ENCODE peak calls at places on chromosomes 12 and 14, in eight cellular contexts. Y is mammary epithelial cell, L is lower lobe of right lung, S is A549, H is ovary, E is colonic mucosa, D is sigmoid colon, Q is left lung. T is an unnamed sample.
A peak's percentile ranks its signal among the peaks of the same experiment; 100 is the strongest.

GRCh38 chr12:81874166-81874565 is 115.0 kb upstream of the PPFIA2 start:
- DNase-seq in D (no peak), Y (no peak), L (no peak), Q (no peak), E (no peak), H (no peak), S (no peak), T (no peak)

GRCh38 chr14:105944632-105945610 is 418.5 kb downstream of the TMEM121 start:
- DNase-seq in S (peak; percentile 70), E (peak; percentile 68), L (peak; percentile 80), Y (no peak), Q (peak; percentile 61), H (peak; percentile 61), D (peak; percentile 65), T (peak; percentile 67)

GRCh38 chr12:127450822-127451221 is 816.1 kb upstream of the TMEM132C start:
- DNase-seq in S (no peak), E (no peak), Q (no peak), D (no peak), L (no peak), H (no peak), Y (no peak), T (no peak)

GRCh38 chr14:105939810-105940508 is 413.6 kb downstream of the TMEM121 start:
- DNase-seq in S (no peak), L (no peak), D (peak; percentile 62), E (peak; percentile 8), Y (no peak), H (no peak), Q (no peak), T (no peak)

GRCh38 chr12:115341442-115341841 is 657.5 kb upstream of the TBX3 start:
- DNase-seq in Q (peak; percentile 77), L (no peak), H (peak; percentile 53), S (peak; percentile 90), E (peak; percentile 71), D (peak; percentile 95), Y (peak; percentile 100), T (no peak)

GRCh38 chr14:69592923-69593677 is 18.3 kb upstream of the SUSD6 start:
- DNase-seq in H (peak; percentile 80), Y (no peak), E (peak; percentile 58), L (no peak), D (peak; percentile 77), Q (no peak), S (no peak), T (no peak)

GRCh38 chr12:46562625-46563228 is 190.2 kb upstream of the SLC38A2 start:
- DNase-seq in E (no peak), H (no peak), D (no peak), L (no peak), Q (no peak), S (peak; percentile 72), Y (peak; percentile 95), T (no peak)

GRCh38 chr14:60691383-60692113 is 32.6 kb downstream of the SIX4 start:
- DNase-seq in E (no peak), H (no peak), L (no peak), Y (no peak), Q (no peak), D (no peak), S (no peak), T (no peak)

GRCh38 chr12:8553088-8553627 is 12.5 kb upstream of the CLEC4E start:
- DNase-seq in H (no peak), D (no peak), Y (no peak), L (no peak), Q (no peak), E (no peak), S (no peak), T (no peak)

GRCh38 chr14:103699901-103700752 is 15.1 kb downstream of the XRCC3 start:
- DNase-seq in L (peak; percentile 42), H (no peak), Y (no peak), E (no peak), S (no peak), D (no peak), Q (no peak), T (no peak)

GRCh38 chr12:77060136-77060882 is 5.1 kb downstream of the E2F7 start:
- DNase-seq in E (no peak), Q (no peak), D (no peak), S (no peak), H (no peak), Y (no peak), L (no peak), T (no peak)

GRCh38 chr12:57627504-57628279 is 5.3 kb downstream of the B4GALNT1 start:
- DNase-seq in L (no peak), Q (no peak), D (peak; percentile 62), Y (no peak), H (no peak), S (no peak), E (no peak), T (no peak)

GRCh38 chr12:108980831-108981618 is 39.8 kb downstream of the SVOP start:
- DNase-seq in L (no peak), Q (no peak), H (no peak), S (no peak), Y (no peak), E (no peak), D (no peak), T (no peak)

GRCh38 chr12:24378548-24379011 is 429.1 kb upstream of the SOX5 start:
- DNase-seq in Q (no peak), D (no peak), L (no peak), S (no peak), E (peak; percentile 26), H (no peak), Y (no peak), T (no peak)

GRCh38 chr12:810635-811415 is 58.4 kb downstream of the WNK1 start:
- DNase-seq in Y (no peak), H (no peak), S (no peak), Q (no peak), E (no peak), D (no peak), L (no peak), T (no peak)

GRCh38 chr12:6322352-6322751 is 11.9 kb downstream of the PLEKHG6 start:
- DNase-seq in Q (no peak), H (no peak), S (no peak), Y (no peak), D (no peak), L (no peak), E (no peak), T (no peak)

GRCh38 chr14:31026395-31027096 is 367 bp upstream of the STRN3 start:
- DNase-seq in L (peak; percentile 98), H (peak; percentile 97), S (peak; percentile 97), Q (peak; percentile 97), E (peak; percentile 97), Y (peak; percentile 95), D (peak; percentile 99), T (peak; percentile 87)
- TF ChIP-seq CTCF in L (no peak), H (no peak), S (no peak), Q (no peak), E (no peak), Y (no peak), D (no peak), T (no peak)

GRCh38 chr14:37869633-37870032 is 274.2 kb downstream of the TTC6 start:
- DNase-seq in D (no peak), Q (no peak), H (no peak), L (no peak), E (no peak), S (no peak), Y (no peak), T (no peak)

GRCh38 chr14:37862263-37862662 is 266.8 kb downstream of the TTC6 start:
- DNase-seq in S (no peak), D (no peak), H (no peak), Q (no peak), E (no peak), Y (no peak), L (no peak), T (no peak)

GRCh38 chr14:37864128-37864527 is 268.7 kb downstream of the TTC6 start:
- DNase-seq in Y (no peak), S (no peak), L (no peak), E (no peak), D (no peak), H (no peak), Q (no peak), T (no peak)

GRCh38 chr14:37865719-37866549 is 270.5 kb downstream of the TTC6 start:
- DNase-seq in S (no peak), Q (no peak), Y (no peak), L (no peak), H (no peak), E (no peak), D (no peak), T (no peak)

DNA sequence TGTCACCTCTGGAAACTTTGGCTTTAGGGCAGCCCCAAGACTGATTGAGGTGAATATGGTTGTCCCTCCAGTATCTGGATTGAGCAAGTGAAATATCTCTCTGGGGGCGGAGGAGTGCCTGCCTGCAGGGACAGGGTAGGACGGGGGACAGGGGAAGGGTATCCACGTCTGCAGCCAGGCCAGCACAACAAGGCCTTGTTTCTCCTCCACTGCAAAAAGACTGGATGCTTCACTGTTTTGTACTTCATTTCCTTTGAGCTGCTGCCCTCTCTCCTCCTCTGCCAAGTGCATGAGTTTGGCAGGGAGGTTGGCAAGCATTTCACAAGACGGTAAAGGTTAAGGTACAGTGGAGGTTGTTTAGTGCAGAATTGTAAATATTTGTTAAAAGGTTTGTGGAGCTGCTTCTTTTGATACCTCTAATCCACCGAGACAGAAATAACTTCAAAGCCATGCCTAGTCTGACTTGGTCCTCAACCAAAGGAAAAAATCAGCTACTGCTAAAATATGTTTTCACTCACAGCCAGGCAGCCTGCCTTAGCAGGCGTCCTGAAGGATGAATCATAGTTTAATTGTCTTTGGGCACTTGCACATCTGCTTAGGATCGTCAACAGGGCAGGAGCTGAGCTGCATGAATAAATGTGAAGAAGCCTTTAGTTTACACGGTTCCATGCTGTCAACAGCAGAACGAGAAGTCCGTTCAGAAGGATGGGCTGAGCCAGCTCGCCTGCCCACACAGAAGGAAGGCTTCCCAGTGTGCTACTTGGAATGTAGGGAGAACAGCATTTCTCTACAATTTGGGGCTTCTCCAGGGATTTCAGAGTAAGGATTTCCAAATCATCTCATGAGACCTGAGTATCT is 269.7 kb downstream of the TTC6 start:
- DNase-seq in Q (no peak), Y (peak; percentile 48), H (no peak), D (peak; percentile 74), E (no peak), S (peak; percentile 54), L (no peak), T (no peak)
- H3K27ac ChIP-seq in Q (no peak overlapping the region), Y (no peak overlapping the region), H (no peak overlapping the region), D (peak overlapping the region; percentile 64), E (no peak overlapping the region), S (no peak overlapping the region), L (no peak overlapping the region), T (no peak overlapping the region)

DNA sequence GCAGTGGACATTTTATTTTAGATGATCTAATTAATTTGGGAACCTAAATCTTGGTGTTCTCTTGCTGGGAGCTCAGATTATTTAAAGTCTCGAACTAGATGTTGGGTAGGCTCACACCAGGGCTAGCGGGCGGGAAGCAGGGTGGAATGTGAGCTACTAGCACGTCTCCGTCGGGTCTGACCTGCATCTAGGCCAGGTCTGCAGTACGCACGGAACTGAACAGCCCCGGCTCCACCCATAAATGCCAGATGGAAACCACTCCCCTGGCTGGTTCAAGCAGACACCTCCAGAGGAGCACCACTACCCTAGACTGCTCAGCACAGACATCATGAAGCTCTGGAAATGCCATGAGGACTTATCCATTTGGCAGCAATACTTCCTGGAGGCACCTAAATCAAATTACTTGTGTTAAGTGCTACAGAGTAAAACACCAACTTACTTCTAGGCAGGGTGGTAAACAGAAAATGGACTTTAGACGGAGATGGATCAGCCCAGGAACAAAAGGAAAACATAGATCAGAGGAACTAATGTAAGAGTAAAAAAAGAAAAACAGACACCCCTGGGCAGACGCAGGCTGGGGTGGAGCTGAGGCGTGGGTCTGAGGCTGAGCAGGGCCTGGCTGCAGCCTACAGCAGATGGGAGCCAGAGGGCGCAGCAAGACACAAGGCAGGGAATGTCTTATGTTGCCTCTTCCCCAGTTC is 10.2 kb downstream of the ZNF605 start:
- DNase-seq in D (no peak), S (no peak), L (no peak), H (no peak), Y (no peak), Q (no peak), E (no peak), T (no peak)
- H3K9me3 ChIP-seq in D (peaks cover 11% of the 10 kb centered on the region), S (peaks cover 96% of the 10 kb centered on the region), L (peaks cover 87% of the 10 kb centered on the region), H (no peaks in the 10 kb centered on the region), Y (peaks cover 72% of the 10 kb centered on the region), Q (peaks cover 98% of the 10 kb centered on the region), E (peaks cover 6% of the 10 kb centered on the region), T (peaks cover 56% of the 10 kb centered on the region)

GRCh38 chr12:14257734-14258467 is 107.6 kb upstream of the ATF7IP start:
- DNase-seq in D (peak; percentile 95), Q (peak; percentile 95), H (peak; percentile 75), Y (peak; percentile 96), S (peak; percentile 94), E (peak; percentile 96), L (peak; percentile 90), T (peak; percentile 63)
- TF ChIP-seq CTCF in D (no peak), Q (no peak), H (no peak), Y (no peak), S (no peak), E (no peak), L (no peak), T (no peak)